ENCODE peak calls at places on chromosomes 5 and 9, in six cellular contexts. R is fibroblast of lung, L is neural progenitor cell, A is HCT116, Y is astrocyte, D is HepG2. Q is an unnamed sample.

GRCh38 chr5:109668668-109669422 is 20.9 kb upstream of the MAN2A1 start:
- DNase-seq in A (no peak), L (no peak), D (no peak), Y (no peak), R (no peak), Q (no peak)

GRCh38 chr9:138053321-138053868 is 175.8 kb downstream of the CACNA1B start:
- DNase-seq in A (peak; percentile 22), R (no peak), Y (no peak), D (no peak), L (no peak), Q (peak; percentile 20)

GRCh38 chr5:150596826-150597225 is 43.6 kb upstream of the SYNPO start:
- DNase-seq in D (no peak), R (no peak), L (no peak), Y (no peak), A (no peak), Q (peak; percentile 41)

GRCh38 chr9:25542319-25542718 is 135.9 kb downstream of the TUSC1 start:
- DNase-seq in R (no peak), A (no peak), D (no peak), Y (no peak), L (no peak), Q (no peak)

GRCh38 chr9:89357331-89358197 is 39.3 kb downstream of the SECISBP2 start:
- DNase-seq in Y (no peak), R (no peak), D (peak; percentile 85), L (no peak), A (no peak), Q (no peak)

GRCh38 chr9:123000371-123001068 is 32.9 kb upstream of the GPR21 start:
- DNase-seq in Y (no peak), L (no peak), D (no peak), R (no peak), A (no peak), Q (no peak)

GRCh38 chr9:111994831-111995458 is 98.3 kb downstream of the UGCG start:
- DNase-seq in A (no peak), Y (peak; percentile 32), R (no peak), L (no peak), D (no peak), Q (no peak)

GRCh38 chr5:124342027-124342471 is 404.4 kb downstream of the ZNF608 start:
- DNase-seq in Y (peak; percentile 89), A (no peak), R (peak; percentile 97), D (no peak), L (no peak), Q (no peak)

GRCh38 chr5:95631265-95631957 is 11.5 kb downstream of the GPR150 start:
- DNase-seq in R (peak; percentile 90), L (no peak), Y (peak; percentile 76), D (no peak), A (no peak), Q (peak; percentile 37)

GRCh38 chr5:33166971-33167370 is 273.8 kb upstream of the TARS1 start:
- DNase-seq in R (no peak), L (no peak), A (no peak), Y (no peak), D (no peak), Q (no peak)

GRCh38 chr9:28956111-28956880 is 1383.0 kb upstream of the C9orf72 start:
- DNase-seq in A (no peak), L (no peak), R (no peak), D (no peak), Y (no peak), Q (peak; percentile 85)

GRCh38 chr9:97388721-97389238 is 23.1 kb upstream of the TDRD7 start:
- DNase-seq in D (no peak), Y (no peak), A (no peak), R (no peak), L (no peak), Q (no peak)

GRCh38 chr5:43895876-43896275 is 292.9 kb downstream of the NNT start:
- DNase-seq in D (no peak), L (no peak), R (no peak), Y (no peak), A (no peak), Q (no peak)

GRCh38 chr5:138654281-138654867 is 79.2 kb upstream of the HSPA9 start:
- DNase-seq in L (no peak), Y (peak; percentile 76), R (peak; percentile 28), D (no peak), A (no peak), Q (no peak)

GRCh38 chr5:50302815-50303490 is 138.1 kb downstream of the EMB start:
- DNase-seq in Y (peak; percentile 51), D (no peak), R (no peak), A (peak; percentile 81), L (no peak), Q (no peak)

GRCh38 chr5:11857391-11857790 is 46.9 kb downstream of the CTNND2 start:
- DNase-seq in A (no peak), L (no peak), Y (no peak), R (no peak), D (no peak), Q (no peak)

GRCh38 chr5:61051267-61051666 is 106.3 kb downstream of the NDUFAF2 start:
- DNase-seq in Y (peak; percentile 66), A (peak; percentile 47), D (peak; percentile 5), R (peak; percentile 68), L (no peak), Q (peak; percentile 34)

GRCh38 chr5:115813719-115814118 is 2.7 kb downstream of the CDO1 start:
- DNase-seq in D (no peak), L (peak; percentile 2), Y (no peak), R (no peak), A (no peak), Q (no peak)

GRCh38 chr5:51829691-51830090 is 446.4 kb downstream of the ISL1 start:
- DNase-seq in Y (no peak), A (no peak), D (no peak), L (no peak), R (no peak), Q (peak; percentile 13)

GRCh38 chr5:163362806-163363788 is 74.3 kb upstream of the CCNG1 start:
- DNase-seq in R (no peak), L (no peak), D (no peak), Y (peak; percentile 80), A (no peak), Q (peak; percentile 93)

GRCh38 chr9:19641046-19641445 is 147.8 kb downstream of the SLC24A2 start:
- DNase-seq in D (no peak), R (peak; percentile 3), Y (no peak), A (no peak), L (peak; percentile 36), Q (peak; percentile 0)

GRCh38 chr9:131402738-131403492 is 9.0 kb downstream of the PRRC2B start:
- DNase-seq in A (no peak), D (peak; percentile 93), R (peak; percentile 92), Y (peak; percentile 87), L (peak; percentile 82), Q (no peak)

GRCh38 chr5:19001527-19001926 is 986.5 kb downstream of the CDH18 start:
- DNase-seq in D (no peak), A (no peak), R (no peak), L (no peak), Y (no peak), Q (no peak)

GRCh38 chr9:21558627-21559401 is 76.7 kb upstream of the IFNE start:
- DNase-seq in R (peak; percentile 69), Y (no peak), D (no peak), L (peak; percentile 46), A (no peak), Q (no peak)
- H3K4me3 ChIP-seq in R (peak overlapping the region; percentile 72), Y (peak overlapping the region; percentile 96), D (no peak overlapping the region), L (peak overlapping the region; percentile 76), A (peak overlapping the region; percentile 65), Q (peak overlapping the region; percentile 26)

GRCh38 chr9:21096901-21097255 is 19.1 kb upstream of the IFNB1 start:
- DNase-seq in R (no peak), L (no peak), Y (no peak), A (no peak), D (no peak), Q (no peak)

GRCh38 chr9:21102311-21102710 is 24.6 kb upstream of the IFNB1 start:
- DNase-seq in D (no peak), Y (peak; percentile 9), A (no peak), L (no peak), R (no peak), Q (no peak)

GRCh38 chr9:21097817-21098216 is 20.1 kb upstream of the IFNB1 start:
- DNase-seq in R (no peak), Y (no peak), D (no peak), A (no peak), L (no peak), Q (no peak)

GRCh38 chr9:21095561-21095960 is 17.8 kb upstream of the IFNB1 start:
- DNase-seq in A (no peak), D (no peak), Y (no peak), L (no peak), R (no peak), Q (no peak)

GRCh38 chr9:21096172-21096900 is 18.6 kb upstream of the IFNB1 start:
- DNase-seq in A (no peak), D (no peak), R (peak; percentile 86), L (no peak), Y (peak; percentile 21), Q (no peak)
- TF ChIP-seq EZH2 in A (no peak), D (no peak), R (no peak), L (no peak), Y (no peak), Q (no peak)

GRCh38 chr9:107274953-107275422 is 8.1 kb upstream of the RAD23B start:
- DNase-seq in A (peak; percentile 46), D (peak; percentile 57), L (no peak), R (peak; percentile 98), Y (peak; percentile 98), Q (peak; percentile 66)

GRCh38 chr9:107273634-107274033 is 9.4 kb upstream of the RAD23B start:
- DNase-seq in D (no peak), Y (no peak), A (no peak), R (no peak), L (no peak), Q (no peak)

GRCh38 chr9:107275530-107275929 is 7.5 kb upstream of the RAD23B start:
- DNase-seq in A (no peak), R (no peak), D (no peak), L (no peak), Y (no peak), Q (no peak)

GRCh38 chr9:107276966-107277710 is 5.9 kb upstream of the RAD23B start:
- DNase-seq in R (no peak), L (no peak), A (no peak), D (no peak), Y (peak; percentile 69), Q (no peak)

DNA sequence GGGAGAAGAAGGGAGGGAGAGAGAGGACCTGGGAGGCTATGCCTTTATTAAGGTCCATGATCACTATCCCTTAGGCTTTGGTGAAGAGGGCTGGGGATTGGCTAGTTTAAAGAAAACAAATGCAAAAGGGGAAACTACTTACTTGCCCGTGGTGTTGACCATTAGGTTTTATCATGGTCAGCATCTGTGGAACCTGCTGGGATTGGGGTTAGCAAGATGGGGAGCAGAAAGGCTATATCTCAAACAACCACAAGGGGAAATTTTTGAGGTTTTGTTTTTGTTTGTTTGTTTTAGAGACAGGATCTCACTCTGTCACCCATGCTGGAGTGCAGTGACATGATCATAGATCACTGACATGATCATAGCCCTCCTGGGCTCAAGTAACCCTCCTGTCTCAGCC is 9.0 kb upstream of the RAD23B start:
- DNase-seq in L (no peak), A (no peak), Y (no peak), R (no peak), D (no peak), Q (no peak)
- TF ChIP-seq CTCF in L (peak; percentile 14), A (peak; percentile 41), Y (no peak), R (no peak), D (no peak), Q (no peak)

DNA sequence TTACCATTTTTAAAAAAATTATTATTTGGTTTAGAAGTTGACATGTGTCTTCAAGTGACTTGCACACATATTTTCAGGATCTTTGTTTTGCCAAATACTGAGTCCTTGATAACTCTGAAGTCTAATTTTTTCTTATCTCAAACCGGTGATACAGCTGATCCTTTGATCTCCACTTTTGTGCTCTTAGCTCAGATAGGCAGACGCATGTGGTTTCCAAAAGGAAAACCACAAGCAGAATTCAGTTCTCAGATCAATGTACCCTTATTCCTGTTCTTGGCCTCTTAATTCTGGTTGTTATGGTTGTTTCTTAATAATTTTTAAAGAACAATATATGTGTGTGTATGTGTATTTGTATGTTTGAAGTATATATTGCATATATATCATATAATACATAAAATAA is 238.4 kb upstream of the EDIL3 start:
- DNase-seq in Y (peak; percentile 9), L (no peak), R (no peak), A (no peak), D (no peak), Q (no peak)
- H3K4me3 ChIP-seq in Y (no peak overlapping the region), L (no peak overlapping the region), R (no peak overlapping the region), A (no peak overlapping the region), D (no peak overlapping the region), Q (no peak overlapping the region)

Q was measured in A673.